ENCODE peak calls at places on chromosomes 7 and 10, in four cellular contexts. M, K, D and V are unnamed samples. For H3K9me3, the result is how much of the 10 kb centered on the place peaks cover.

GRCh38 chr10:114042895-114043531 is 653 bp upstream of the ADRB1 start:
- DNase-seq in M (no peak), K (no peak), D (no peak), V (no peak)

GRCh38 chr7:135774284-135774683 is 25.7 kb upstream of the FAM180A start:
- DNase-seq in M (no peak), K (no peak), D (peak), V (no peak)

GRCh38 chr7:45057853-45058252 is 30.9 kb downstream of the NACAD start:
- DNase-seq in M (no peak), K (no peak), D (no peak), V (no peak)

GRCh38 chr10:98225000-98225399 is 43.0 kb downstream of the LOXL4 start:
- DNase-seq in M (no peak), K (no peak), D (no peak), V (no peak)

GRCh38 chr7:73983437-73984164 is 44.4 kb upstream of the ELN start:
- DNase-seq in M (no peak), K (no peak), D (no peak), V (no peak)

GRCh38 chr7:77327067-77327931 is 88.8 kb downstream of the GSAP start:
- DNase-seq in M (no peak), K (no peak), D (peak), V (no peak)

GRCh38 chr7:18498327-18498726 is 2.8 kb downstream of the HDAC9 start:
- DNase-seq in M (no peak), K (no peak), D (no peak), V (no peak)

GRCh38 chr10:5960070-5960972 is 17.0 kb downstream of the IL15RA start:
- DNase-seq in M (no peak), K (no peak), D (no peak), V (no peak)

GRCh38 chr10:23120001-23120934 is 24.9 kb downstream of the MSRB2 start:
- DNase-seq in M (no peak), K (no peak), D (no peak), V (no peak)

GRCh38 chr7:2800923-2801682 is 43.0 kb downstream of the GNA12 start:
- DNase-seq in M (no peak), K (no peak), D (peak), V (no peak)

GRCh38 chr10:86951184-86951761 is 6.1 kb downstream of the MMRN2 start:
- DNase-seq in M (no peak), K (no peak), D (no peak), V (no peak)

GRCh38 chr7:122528879-122529481 is 169.9 kb downstream of the RNF133 start:
- DNase-seq in M (no peak), K (no peak), D (peak), V (no peak)

GRCh38 chr7:78141533-78142281 is 343.1 kb downstream of the PHTF2 start:
- DNase-seq in M (no peak), K (no peak), D (no peak), V (no peak)

GRCh38 chr10:98115388-98115787 is 19.1 kb upstream of the R3HCC1L start:
- DNase-seq in M (no peak), K (no peak), D (no peak), V (no peak)

GRCh38 chr7:83162402-83163256 is at the start of gene PCLO:
- DNase-seq in M (no peak), K (no peak), D (peak), V (peak)

GRCh38 chr7:50534690-50535290 is 30.4 kb downstream of the DDC start:
- DNase-seq in M (no peak), K (no peak), D (peak), V (no peak)

GRCh38 chr10:120456626-120457430 is at the start of gene PLPP4:
- DNase-seq in M (no peak), K (no peak), D (peak), V (no peak)

GRCh38 chr10:109978481-109978880 is 29.3 kb upstream of the ADD3 start:
- DNase-seq in M (peak), K (peak), D (peak), V (peak)

GRCh38 chr10:103080891-103081581 is 112.0 kb downstream of the NT5C2 start:
- DNase-seq in M (no peak), K (no peak), D (peak), V (no peak)

GRCh38 chr7:130151591-130152269 is 53.5 kb downstream of the TMEM209 start:
- DNase-seq in M (peak), K (peak), D (no peak), V (no peak)

GRCh38 chr7:131747625-131748024 is 191.2 kb upstream of the PODXL start:
- DNase-seq in M (no peak), K (no peak), D (no peak), V (no peak)

GRCh38 chr7:38777609-38778008 is 131.4 kb downstream of the VPS41 start:
- DNase-seq in M (no peak), K (no peak), D (no peak), V (no peak)

GRCh38 chr7:136652635-136653370 is 215.6 kb upstream of the CHRM2 start:
- DNase-seq in M (no peak), K (no peak), D (no peak), V (no peak)

GRCh38 chr10:89337493-89337892 is 9.7 kb downstream of the IFIT3 start:
- DNase-seq in M (no peak), K (no peak), D (no peak), V (no peak)

GRCh38 chr7:83519240-83519639 is 129.7 kb downstream of the SEMA3E start:
- DNase-seq in M (no peak), K (no peak), D (no peak), V (no peak)

GRCh38 chr7:27242580-27243339 is at the start of gene EVX1:
- DNase-seq in M (no peak), K (no peak), D (no peak), V (no peak)

GRCh38 chr7:151133266-151133985 is 34.1 kb downstream of the GBX1 start:
- DNase-seq in M (no peak), K (no peak), D (no peak), V (no peak)

GRCh38 chr7:134480730-134481129 is 21.8 kb upstream of the AKR1B1 start:
- DNase-seq in M (no peak), K (no peak), D (peak), V (no peak)

GRCh38 chr7:42227931-42228591 is 8.9 kb downstream of the GLI3 start:
- DNase-seq in M (no peak), K (no peak), D (no peak), V (no peak)

GRCh38 chr7:150420987-150421674 is 29.3 kb upstream of the GIMAP8 start:
- DNase-seq in M (peak), K (peak), D (peak), V (peak)

DNA sequence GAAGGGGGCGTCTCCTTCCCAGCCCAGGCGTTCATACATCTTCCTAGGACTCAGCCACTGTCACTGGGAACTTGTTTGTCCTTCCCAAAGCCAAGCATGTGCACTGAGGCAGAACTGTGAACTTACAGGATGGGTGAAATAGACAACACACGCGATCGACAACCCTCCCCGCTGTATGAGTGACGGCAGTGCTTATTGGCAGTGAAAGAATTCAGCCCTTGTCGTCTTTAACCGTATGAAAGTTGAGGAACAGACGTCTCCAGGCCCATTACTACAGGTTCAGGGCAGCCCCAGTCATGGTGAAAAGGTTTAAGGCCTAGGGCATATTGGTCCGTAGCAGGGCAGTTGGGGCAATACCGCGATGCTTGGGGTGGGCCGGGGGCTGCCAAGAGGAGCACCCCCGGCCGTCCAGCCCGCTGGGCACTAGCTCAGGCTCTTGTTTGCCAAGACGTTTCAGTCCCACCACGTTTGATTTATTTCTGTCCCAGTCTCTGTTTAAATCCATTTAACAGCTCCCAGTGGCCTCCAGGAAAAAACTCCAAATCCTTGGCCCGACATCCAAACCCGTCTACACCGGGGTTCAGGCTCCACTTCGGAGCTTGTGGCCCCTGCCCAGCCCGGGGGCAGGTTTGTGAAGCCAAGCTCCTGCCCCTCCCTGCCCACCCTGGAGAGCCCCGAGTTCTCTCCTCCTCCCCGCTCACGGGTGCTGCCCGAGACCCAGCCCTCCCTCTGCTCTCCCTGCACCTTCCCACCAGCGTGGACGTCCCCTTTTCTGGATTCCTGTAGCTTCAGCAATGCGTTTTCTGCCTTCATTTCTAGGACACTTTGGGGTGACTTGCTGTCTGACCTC is 159.8 kb downstream of the DNAJB6 start:
- DNase-seq in M (no peak), K (no peak), D (no peak), V (no peak)
- H3K9me3 ChIP-seq in M (under half), K (under half), D (under half), V (under half)

DNA sequence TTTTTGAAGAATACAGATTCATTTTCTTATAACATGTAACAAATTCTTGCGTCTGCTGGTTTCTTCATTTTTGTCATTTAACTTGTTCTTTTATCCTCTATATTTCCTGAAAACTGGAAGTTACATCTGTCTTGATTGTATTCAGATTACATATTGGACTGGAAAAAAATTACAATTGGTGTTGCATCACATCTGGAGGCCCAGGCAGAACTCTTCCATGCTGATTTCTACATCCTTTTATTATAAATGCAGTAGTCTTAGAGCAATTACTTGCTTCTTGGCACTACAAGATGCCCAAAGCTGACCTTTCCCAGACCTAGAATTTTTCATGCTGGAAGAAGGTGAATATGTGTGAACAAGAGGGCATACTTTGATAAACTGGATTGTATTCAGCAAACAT is 460.9 kb upstream of the CNTNAP2 start:
- DNase-seq in M (no peak), K (no peak), D (no peak), V (no peak)
- H3K9me3 ChIP-seq in M (under half), K (under half), D (under half), V (under half)

DNA sequence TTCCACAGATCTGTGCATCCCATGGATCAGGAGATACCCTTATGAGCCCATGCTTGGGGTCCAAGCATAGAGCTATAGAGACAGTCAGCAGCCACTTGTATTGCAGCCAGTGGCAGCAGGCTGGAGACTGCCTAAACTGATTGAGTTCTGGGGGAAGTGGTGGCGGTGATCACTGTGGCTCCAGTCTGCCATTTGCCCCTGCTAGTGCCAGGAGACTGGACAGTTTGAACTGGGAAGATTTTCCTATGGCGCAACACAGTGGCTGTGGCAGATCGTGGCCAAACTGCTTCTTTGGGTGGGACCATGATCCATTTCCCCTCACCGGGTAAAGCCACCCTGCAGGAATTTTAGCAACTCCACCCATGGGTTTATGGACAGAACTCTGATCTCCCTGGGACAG is 679.7 kb upstream of the SEMA3D start:
- DNase-seq in M (no peak), K (no peak), D (no peak), V (no peak)
- H3K9me3 ChIP-seq in M (under half), K (under half), D (under half), V (under half)

GRCh38 chr10:47154762-47155161 is 145.2 kb upstream of the GDF10 start:
- DNase-seq in M (no peak), K (no peak), D (no peak), V (no peak)
- H3K9me3 ChIP-seq in M (under half), K (under half), D (under half), V (under half)

GRCh38 chr10:37534166-37534565 is 323.2 kb downstream of the ZNF248 start:
- DNase-seq in M (no peak), K (no peak), D (no peak), V (no peak)
- H3K9me3 ChIP-seq in M (under half), K (under half), D (under half), V (under half)

DNA sequence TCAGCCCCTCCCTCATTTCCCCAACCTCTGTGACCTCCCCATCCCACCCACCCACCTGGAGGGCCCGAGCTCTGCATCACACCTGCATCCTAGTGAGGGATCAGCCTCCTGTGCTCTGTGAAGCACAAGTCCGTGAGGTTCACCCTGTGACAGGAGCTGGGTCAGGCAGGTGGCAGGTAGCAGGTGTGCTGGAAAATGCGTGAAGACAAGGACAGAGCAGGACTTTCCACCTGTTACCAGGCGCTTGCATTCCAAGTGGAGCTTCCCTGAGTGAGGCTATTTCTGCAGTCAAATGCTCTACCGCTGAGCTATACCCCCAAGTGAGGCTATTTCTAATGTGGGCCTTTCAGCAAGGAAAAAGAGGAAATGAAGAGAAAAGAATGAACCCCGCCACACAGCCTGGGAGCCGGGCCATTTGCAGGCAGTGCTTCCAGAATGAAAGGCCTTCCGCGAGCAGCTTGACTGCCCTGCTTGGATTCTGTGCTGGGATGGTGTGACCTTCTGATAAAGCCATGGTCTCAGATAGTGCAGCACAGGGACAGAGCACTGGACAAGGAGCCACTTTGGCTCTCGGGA is 13.3 kb upstream of the CPXM2 start:
- DNase-seq in M (no peak), K (no peak), D (no peak), V (no peak)
- H3K9me3 ChIP-seq in M (under half), K (under half), D (under half), V (under half)

DNA sequence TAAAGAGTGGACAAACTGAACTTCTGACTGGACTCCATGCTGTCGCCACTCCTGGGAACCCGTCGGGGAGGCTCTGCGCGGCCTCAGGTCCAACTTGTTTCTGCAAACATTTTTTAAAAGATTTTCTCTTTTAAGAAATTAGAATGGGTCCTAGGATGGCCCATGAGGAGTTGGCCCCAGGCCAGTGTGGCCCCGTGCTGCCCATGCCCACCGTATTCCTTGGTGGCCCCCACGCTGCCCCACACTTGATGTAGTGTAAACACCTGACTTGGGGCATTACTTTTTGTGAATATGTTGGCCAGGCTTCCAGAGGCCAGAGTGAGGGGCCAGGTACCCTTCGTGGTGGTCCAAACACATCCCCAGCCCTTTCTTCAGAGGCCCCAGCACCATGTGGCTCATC is 19.3 kb downstream of the ZNF316 start:
- DNase-seq in M (no peak), K (no peak), D (no peak), V (no peak)
- H3K9me3 ChIP-seq in M (under half), K (under half), D (under half), V (under half)